ENCODE peak calls at places on chromosomes 3 and 15, in four cellular contexts. M is mammary epithelial cell, C is HepG2, W is ascending aorta. R is an unnamed sample.
A peak's percentile ranks its signal among the peaks of the same experiment; 100 is the strongest.

GRCh38 chr3:133937061-133937686 is 41.5 kb upstream of the RAB6B start:
- DNase-seq in M (no peak), C (no peak), W (peak; percentile 48), R (no peak)

GRCh38 chr3:189841474-189842205 is 210.5 kb downstream of the TP63 start:
- DNase-seq in M (peak; percentile 98), C (no peak), W (no peak), R (no peak)

GRCh38 chr15:52491460-52491859 is 37.2 kb downstream of the MYO5A start:
- DNase-seq in M (no peak), C (no peak), W (no peak), R (no peak)

GRCh38 chr3:115072265-115073008 is 74.7 kb downstream of the ZBTB20 start:
- DNase-seq in M (peak; percentile 56), C (no peak), W (no peak), R (no peak)

GRCh38 chr3:51887620-51888019 is 12.2 kb upstream of the IQCF5 start:
- DNase-seq in M (peak; percentile 85), C (no peak), W (no peak), R (no peak)

GRCh38 chr15:90694987-90695386 is 22.2 kb upstream of the BLM start:
- DNase-seq in M (no peak), C (no peak), W (no peak), R (no peak)

GRCh38 chr3:132038198-132038825 is 3.5 kb upstream of the CPNE4 start:
- DNase-seq in M (peak; percentile 49), C (peak; percentile 10), W (no peak), R (no peak)

GRCh38 chr3:185866995-185867394 is 42.2 kb upstream of the IGF2BP2 start:
- DNase-seq in M (no peak), C (no peak), W (no peak), R (no peak)

GRCh38 chr3:110664148-110664547 is 407.5 kb upstream of the NECTIN3 start:
- DNase-seq in M (no peak), C (no peak), W (no peak), R (no peak)

GRCh38 chr3:141875893-141876380 is 506 bp upstream of the ATP1B3 start:
- DNase-seq in M (no peak), C (no peak), W (peak; percentile 87), R (peak; percentile 59)

GRCh38 chr15:50764331-50765201 is 940 bp downstream of the SPPL2A start:
- DNase-seq in M (peak; percentile 24), C (no peak), W (no peak), R (no peak)

GRCh38 chr3:148513066-148513671 is 184.5 kb upstream of the AGTR1 start:
- DNase-seq in M (no peak), C (no peak), W (no peak), R (no peak)

GRCh38 chr3:47536221-47536891 is 22.8 kb upstream of the ELP6 start:
- DNase-seq in M (no peak), C (no peak), W (no peak), R (no peak)

GRCh38 chr15:40150163-40150925 is 10.5 kb upstream of the BUB1B start:
- DNase-seq in M (peak; percentile 97), C (peak; percentile 14), W (no peak), R (no peak)

GRCh38 chr3:31105011-31105410 is 210.6 kb upstream of the GADL1 start:
- DNase-seq in M (peak; percentile 12), C (no peak), W (no peak), R (no peak)

GRCh38 chr3:37457392-37458065 is 283.1 kb upstream of the LRRFIP2 start:
- DNase-seq in M (no peak), C (no peak), W (no peak), R (no peak)

GRCh38 chr3:136141296-136141785 is 54.8 kb downstream of the MSL2 start:
- DNase-seq in M (peak; percentile 39), C (no peak), W (no peak), R (no peak)

GRCh38 chr15:68797589-68798377 is 22.9 kb downstream of the ANP32A start:
- DNase-seq in M (no peak), C (no peak), W (no peak), R (no peak)

GRCh38 chr3:76203578-76203977 is 418.2 kb upstream of the ZNF717 start:
- DNase-seq in M (no peak), C (no peak), W (no peak), R (no peak)

GRCh38 chr3:18389108-18389733 is 35.9 kb downstream of the SATB1 start:
- DNase-seq in M (peak; percentile 8), C (peak; percentile 3), W (no peak), R (no peak)

GRCh38 chr15:67685716-67686115 is 139.6 kb upstream of the SKOR1 start:
- DNase-seq in M (no peak), C (no peak), W (no peak), R (no peak)

GRCh38 chr15:63060699-63061098 is 18.2 kb downstream of the TPM1 start:
- DNase-seq in M (no peak), C (no peak), W (no peak), R (no peak)

GRCh38 chr15:87680200-87680599 is 576.3 kb downstream of the NTRK3 start:
- DNase-seq in M (no peak), C (no peak), W (no peak), R (no peak)

GRCh38 chr15:50458301-50458700 is 34.1 kb downstream of the USP8 start:
- DNase-seq in M (no peak), C (no peak), W (no peak), R (no peak)

GRCh38 chr3:177102526-177102925 is 94.8 kb downstream of the TBL1XR1 start:
- DNase-seq in M (no peak), C (no peak), W (no peak), R (no peak)

GRCh38 chr3:163916596-163917560 is 1161.4 kb downstream of the SI start:
- DNase-seq in M (no peak), C (peak; percentile 6), W (no peak), R (no peak)

GRCh38 chr3:78153973-78154372 is 1114.1 kb downstream of the ROBO2 start:
- DNase-seq in M (no peak), C (no peak), W (no peak), R (no peak)

GRCh38 chr3:187130346-187131066 is 8.8 kb downstream of the RPL39L start:
- DNase-seq in M (peak; percentile 72), C (no peak), W (no peak), R (no peak)

GRCh38 chr15:74050127-74050526 is 32.2 kb downstream of the GOLGA6A start:
- DNase-seq in M (no peak), C (no peak), W (no peak), R (no peak)

GRCh38 chr15:74200394-74200793 is 2.2 kb downstream of the STRA6 start:
- DNase-seq in M (peak; percentile 87), C (no peak), W (peak; percentile 80), R (no peak)

GRCh38 chr3:77381426-77381825 is 341.5 kb downstream of the ROBO2 start:
- DNase-seq in M (no peak), C (no peak), W (no peak), R (no peak)

GRCh38 chr15:31328425-31328998 is 1.9 kb downstream of the KLF13 start:
- DNase-seq in M (peak; percentile 49), C (no peak), W (no peak), R (peak; percentile 63)

GRCh38 chr15:89492111-89492641 is 4.2 kb downstream of the RHCG start:
- DNase-seq in M (no peak), C (no peak), W (peak; percentile 39), R (no peak)

DNA sequence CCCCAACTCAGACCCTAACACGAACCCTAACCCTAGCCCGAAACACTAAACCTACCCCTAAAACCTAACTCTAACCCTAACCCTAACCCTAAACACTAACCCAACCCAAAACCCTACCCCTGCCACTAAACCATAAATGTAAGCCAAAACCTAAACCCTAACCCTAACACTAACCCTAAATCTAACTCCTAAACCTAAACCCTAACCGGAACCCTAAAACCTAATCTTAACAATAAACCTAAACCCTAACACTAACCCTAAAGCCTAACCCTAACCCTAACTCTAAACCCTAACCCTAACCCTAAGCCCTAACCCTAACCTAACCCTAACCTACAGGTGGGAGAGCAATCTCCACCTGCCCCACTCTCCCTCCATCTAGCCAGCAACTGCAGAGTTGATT is 152.3 kb downstream of the OR4M2 start:
- DNase-seq in M (no peak), C (no peak), W (no peak), R (no peak)
- H3K9me3 ChIP-seq in M (no peaks in the 10 kb centered on the region), C (no peaks in the 10 kb centered on the region), W (no peaks in the 10 kb centered on the region), R (no peaks in the 10 kb centered on the region)

DNA sequence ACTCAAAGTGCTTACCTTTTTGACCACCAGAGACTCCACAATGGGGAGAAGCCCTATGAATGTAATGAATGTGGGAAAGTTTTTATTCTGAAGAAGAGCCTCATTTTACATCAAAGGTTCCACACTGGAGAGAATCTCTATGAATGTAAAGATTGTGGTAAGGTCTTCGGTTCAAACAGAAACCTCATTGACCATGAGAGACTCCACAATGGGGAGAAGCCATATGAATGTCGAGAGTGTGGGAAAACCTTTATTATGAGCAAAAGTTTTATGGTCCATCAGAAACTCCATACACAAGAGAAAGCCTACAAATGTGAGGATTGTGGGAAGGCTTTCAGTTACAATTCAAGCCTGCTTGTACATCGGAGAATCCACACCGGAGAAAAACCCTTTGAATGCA is 5.5 kb upstream of the ZNF35 start:
- DNase-seq in M (no peak), C (no peak), W (no peak), R (no peak)
- H3K9me3 ChIP-seq in M (peaks cover 36% of the 10 kb centered on the region), C (no peaks in the 10 kb centered on the region), W (peaks cover 89% of the 10 kb centered on the region), R (peaks cover 32% of the 10 kb centered on the region)

DNA sequence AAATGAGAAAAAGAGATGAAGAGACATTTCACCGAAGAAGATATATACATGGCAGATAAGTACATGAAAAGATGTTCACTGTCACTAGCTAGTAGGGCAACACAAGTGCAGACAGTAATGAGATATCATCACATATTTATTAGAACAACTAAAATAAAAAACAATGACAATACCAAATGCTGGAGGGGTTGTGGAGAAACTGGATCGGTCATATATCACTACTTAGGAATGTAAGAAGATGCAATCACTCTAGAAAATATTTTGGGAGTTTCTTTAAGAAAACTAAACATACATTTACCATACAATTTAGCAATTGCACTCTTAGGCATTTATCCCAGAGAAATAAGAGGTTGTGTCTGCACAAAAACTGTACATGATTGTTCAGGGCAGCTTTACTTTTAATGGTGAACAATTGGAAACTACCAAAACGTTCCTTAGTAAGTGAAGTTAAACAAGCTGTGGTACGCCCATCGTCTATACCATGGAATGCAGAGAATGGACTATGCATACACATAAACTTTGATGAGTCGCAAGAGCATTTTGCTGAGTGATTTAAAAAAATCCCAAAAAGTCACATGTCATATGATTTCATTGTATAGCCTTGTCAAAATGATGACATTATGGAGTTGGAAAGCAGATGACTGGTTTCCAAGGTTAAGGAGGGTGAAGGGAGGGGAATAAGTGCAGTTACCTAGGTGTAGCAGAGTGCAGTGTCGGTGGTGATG is 149.0 kb upstream of the UBE3A start:
- DNase-seq in M (no peak), C (no peak), W (no peak), R (no peak)
- H3K9me3 ChIP-seq in M (peaks cover 31% of the 10 kb centered on the region), C (peaks cover 38% of the 10 kb centered on the region), W (peaks cover 19% of the 10 kb centered on the region), R (no peaks in the 10 kb centered on the region)

DNA sequence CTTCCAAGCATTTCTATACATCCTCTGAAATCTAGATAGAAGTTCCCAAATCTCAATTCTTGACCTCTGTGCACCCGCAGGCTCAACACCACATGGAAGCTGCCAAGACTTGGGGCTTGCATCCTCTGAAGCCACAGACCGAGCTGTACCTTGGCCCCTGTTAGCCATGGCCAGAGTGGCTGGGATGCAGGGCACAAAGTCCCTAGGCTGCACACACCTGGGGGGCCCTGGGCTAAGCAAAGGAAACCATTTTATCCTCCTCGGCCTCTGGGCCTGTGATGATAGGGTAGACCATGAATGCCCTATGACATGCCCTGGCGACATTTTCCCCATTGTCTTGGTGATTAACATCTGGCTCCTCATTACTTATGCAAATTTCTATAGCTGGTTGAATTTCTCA is 97.1 kb upstream of the CCDC39 start:
- DNase-seq in M (no peak), C (no peak), W (no peak), R (no peak)
- H3K9me3 ChIP-seq in M (peaks cover 6% of the 10 kb centered on the region), C (peaks cover 58% of the 10 kb centered on the region), W (peaks cover 37% of the 10 kb centered on the region), R (peaks cover 8% of the 10 kb centered on the region)

R was measured in T-helper 17 cell.